ENCODE peak calls at places on chromosomes 7 and 10, in four cellular contexts. Z is NCI-H2081; F is activated naive CD8-positive, alpha-beta T cell treated with anti-CD3 and anti-CD28 coated beads for 36 hours; V is GM18507. B is an unnamed sample.

GRCh38 chr10:97796651-97797050 is 24.9 kb upstream of the SFRP5 start:
- DNase-seq in V (no peak), Z (no peak), F (peak), B (no peak)

GRCh38 chr7:44400033-44400511 is 74.7 kb upstream of the CAMK2B start:
- DNase-seq in F (no peak), Z (no peak), V (no peak), B (no peak)

GRCh38 chr7:40873248-40873647 is 738.4 kb downstream of the SUGCT start:
- DNase-seq in F (no peak), V (no peak), Z (no peak), B (no peak)

GRCh38 chr7:140360697-140361229 is 37.6 kb downstream of the SLC37A3 start:
- DNase-seq in Z (no peak), F (no peak), V (no peak), B (no peak)

GRCh38 chr7:7438851-7439250 is 96.8 kb downstream of the COL28A1 start:
- DNase-seq in Z (peak), V (no peak), F (no peak), B (peak)

GRCh38 chr10:131203456-131204357 is 107.8 kb downstream of the TCERG1L start:
- DNase-seq in Z (no peak), V (no peak), F (no peak), B (no peak)

GRCh38 chr7:95444796-95445195 is 10.0 kb upstream of the PON2 start:
- DNase-seq in V (no peak), Z (no peak), F (no peak), B (no peak)

GRCh38 chr7:130273081-130273699 is 6.5 kb downstream of the CPA2 start:
- DNase-seq in Z (peak), F (peak), V (no peak), B (no peak)

GRCh38 chr7:151223728-151224127 is 3.3 kb downstream of the ABCF2 start:
- DNase-seq in V (no peak), F (no peak), Z (no peak), B (no peak)

GRCh38 chr7:8389898-8390642 is 43.3 kb upstream of the NXPH1 start:
- DNase-seq in V (no peak), Z (no peak), F (no peak), B (no peak)

GRCh38 chr10:17406036-17406834 is 48.2 kb downstream of the ST8SIA6 start:
- DNase-seq in Z (no peak), F (no peak), V (no peak), B (no peak)

GRCh38 chr7:5430612-5430947 is 6.9 kb upstream of the TNRC18 start:
- DNase-seq in Z (no peak), V (no peak), F (no peak), B (no peak)

GRCh38 chr10:7192831-7193348 is 217.9 kb downstream of the SFMBT2 start:
- DNase-seq in Z (no peak), F (peak), V (no peak), B (no peak)

GRCh38 chr10:11171452-11171851 is 153.8 kb downstream of the CELF2 start:
- DNase-seq in F (no peak), Z (no peak), V (no peak), B (no peak)

GRCh38 chr7:101127460-101128039 is 646 bp downstream of the SERPINE1 start:
- DNase-seq in F (no peak), V (no peak), Z (no peak), B (no peak)

GRCh38 chr10:61244261-61244775 is 208.9 kb downstream of the TMEM26 start:
- DNase-seq in Z (no peak), V (no peak), F (no peak), B (no peak)

GRCh38 chr7:42869131-42870020 is 42.5 kb downstream of the C7orf25 start:
- DNase-seq in Z (no peak), V (no peak), F (peak), B (no peak)

GRCh38 chr10:91410638-91411367 is 659 bp downstream of the HECTD2 start:
- DNase-seq in Z (no peak), F (peak), V (peak), B (no peak)

GRCh38 chr7:86949052-86949778 is 110.2 kb downstream of the ELAPOR2 start:
- DNase-seq in F (no peak), V (peak), Z (no peak), B (no peak)

GRCh38 chr7:78968951-78969350 is 484.5 kb downstream of the MAGI2 start:
- DNase-seq in V (no peak), F (no peak), Z (peak), B (no peak)

GRCh38 chr10:68560201-68560915 is at the start of gene TET1:
- DNase-seq in F (peak), Z (peak), V (peak), B (no peak)

GRCh38 chr10:117214401-117214800 is 17.1 kb downstream of the KCNK18 start:
- DNase-seq in V (no peak), Z (no peak), F (no peak), B (no peak)

GRCh38 chr7:96654630-96655188 is 54.9 kb downstream of the SEM1 start:
- DNase-seq in F (no peak), V (no peak), Z (peak), B (no peak)